ENCODE peak calls at places on chromosomes 5 and 9, in five cellular contexts. One of them, this sample, is unnamed.

GRCh38 chr5:164191240-164191639 is 685.8 kb downstream of the MAT2B start:
- DNase-seq in heart right ventricle: peak; percentile 16
- DNase-seq in HS-5: no peak
- DNase-seq in AG08396: peak; percentile 7
- DNase-seq in esophagus squamous epithelium: no peak
- DNase-seq in this sample: peak; percentile 70

GRCh38 chr5:67089200-67089725 is 107.3 kb downstream of the CD180 start:
- DNase-seq in heart right ventricle: no peak
- DNase-seq in HS-5: no peak
- DNase-seq in AG08396: peak; percentile 21
- DNase-seq in esophagus squamous epithelium: no peak
- DNase-seq in this sample: peak; percentile 37

GRCh38 chr9:119284118-119284517 is 85.1 kb downstream of the BRINP1 start:
- DNase-seq in HS-5: no peak
- DNase-seq in AG08396: no peak
- DNase-seq in heart right ventricle: no peak
- DNase-seq in esophagus squamous epithelium: no peak
- DNase-seq in this sample: no peak

GRCh38 chr9:22103650-22104575 is 94.8 kb upstream of the CDKN2B start:
- DNase-seq in AG08396: no peak
- DNase-seq in HS-5: no peak
- DNase-seq in heart right ventricle: no peak
- DNase-seq in esophagus squamous epithelium: no peak
- DNase-seq in this sample: peak; percentile 94

GRCh38 chr5:16579142-16579541 is 37.7 kb downstream of the RETREG1 start:
- DNase-seq in esophagus squamous epithelium: no peak
- DNase-seq in HS-5: no peak
- DNase-seq in AG08396: no peak
- DNase-seq in heart right ventricle: peak; percentile 42
- DNase-seq in this sample: no peak

GRCh38 chr9:134413890-134414731 is 87.9 kb downstream of the RXRA start:
- DNase-seq in HS-5: no peak
- DNase-seq in AG08396: peak; percentile 96
- DNase-seq in heart right ventricle: peak; percentile 76
- DNase-seq in esophagus squamous epithelium: no peak
- DNase-seq in this sample: peak; percentile 89

GRCh38 chr9:137095664-137096517 is 9.1 kb downstream of the MAN1B1 start:
- DNase-seq in AG08396: no peak
- DNase-seq in esophagus squamous epithelium: no peak
- DNase-seq in heart right ventricle: no peak
- DNase-seq in HS-5: no peak
- DNase-seq in this sample: no peak

GRCh38 chr5:72156921-72157320 is 49.6 kb downstream of the MAP1B start:
- DNase-seq in heart right ventricle: no peak
- DNase-seq in AG08396: peak; percentile 62
- DNase-seq in HS-5: peak; percentile 94
- DNase-seq in esophagus squamous epithelium: no peak
- DNase-seq in this sample: peak; percentile 91

GRCh38 chr9:85112376-85112775 is 442.8 kb downstream of the NTRK2 start:
- DNase-seq in heart right ventricle: no peak
- DNase-seq in esophagus squamous epithelium: no peak
- DNase-seq in AG08396: no peak
- DNase-seq in HS-5: no peak
- DNase-seq in this sample: no peak

GRCh38 chr5:37637165-37637845 is 202.5 kb downstream of the GDNF start:
- DNase-seq in esophagus squamous epithelium: no peak
- DNase-seq in AG08396: no peak
- DNase-seq in heart right ventricle: no peak
- DNase-seq in HS-5: peak; percentile 36
- DNase-seq in this sample: peak; percentile 63

GRCh38 chr5:135631356-135631755 is 52.6 kb upstream of the CXCL14 start:
- DNase-seq in esophagus squamous epithelium: no peak
- DNase-seq in HS-5: no peak
- DNase-seq in AG08396: no peak
- DNase-seq in heart right ventricle: no peak
- DNase-seq in this sample: no peak

GRCh38 chr9:16425572-16425971 is 444.9 kb downstream of the BNC2 start:
- DNase-seq in AG08396: no peak
- DNase-seq in heart right ventricle: no peak
- DNase-seq in esophagus squamous epithelium: no peak
- DNase-seq in HS-5: peak; percentile 63
- DNase-seq in this sample: peak; percentile 51

GRCh38 chr9:124285903-124286291 is 28.1 kb downstream of the NEK6 start:
- DNase-seq in AG08396: peak; percentile 88
- DNase-seq in heart right ventricle: no peak
- DNase-seq in HS-5: peak; percentile 82
- DNase-seq in esophagus squamous epithelium: no peak
- DNase-seq in this sample: peak; percentile 98

GRCh38 chr5:65796269-65796668 is 74.3 kb downstream of the NLN start:
- DNase-seq in esophagus squamous epithelium: no peak
- DNase-seq in AG08396: no peak
- DNase-seq in HS-5: peak; percentile 44
- DNase-seq in heart right ventricle: no peak
- DNase-seq in this sample: no peak

GRCh38 chr5:35575578-35575977 is 42.1 kb upstream of the SPEF2 start:
- DNase-seq in HS-5: no peak
- DNase-seq in AG08396: no peak
- DNase-seq in esophagus squamous epithelium: no peak
- DNase-seq in heart right ventricle: no peak
- DNase-seq in this sample: no peak

GRCh38 chr5:16931334-16932110 is 4.6 kb downstream of the MYO10 start:
- DNase-seq in heart right ventricle: no peak
- DNase-seq in HS-5: no peak
- DNase-seq in AG08396: no peak
- DNase-seq in esophagus squamous epithelium: no peak
- DNase-seq in this sample: peak; percentile 41

GRCh38 chr9:95242613-95243012 is 74.9 kb downstream of the FANCC start:
- DNase-seq in AG08396: no peak
- DNase-seq in esophagus squamous epithelium: no peak
- DNase-seq in heart right ventricle: no peak
- DNase-seq in HS-5: no peak
- DNase-seq in this sample: no peak

GRCh38 chr9:27425827-27426716 is 98.0 kb upstream of the IFNK start:
- DNase-seq in heart right ventricle: no peak
- DNase-seq in esophagus squamous epithelium: no peak
- DNase-seq in HS-5: no peak
- DNase-seq in AG08396: no peak
- DNase-seq in this sample: no peak

GRCh38 chr5:96316017-96316416 is 117.0 kb downstream of the PCSK1 start:
- DNase-seq in HS-5: no peak
- DNase-seq in heart right ventricle: no peak
- DNase-seq in esophagus squamous epithelium: no peak
- DNase-seq in AG08396: no peak
- DNase-seq in this sample: no peak

GRCh38 chr9:13791816-13792215 is 512.3 kb upstream of the MPDZ start:
- DNase-seq in HS-5: no peak
- DNase-seq in AG08396: no peak
- DNase-seq in heart right ventricle: no peak
- DNase-seq in esophagus squamous epithelium: no peak
- DNase-seq in this sample: no peak

GRCh38 chr9:131722260-131722659 is 17.6 kb downstream of the RAPGEF1 start:
- DNase-seq in esophagus squamous epithelium: no peak
- DNase-seq in AG08396: no peak
- DNase-seq in heart right ventricle: peak; percentile 58
- DNase-seq in HS-5: no peak
- DNase-seq in this sample: no peak

GRCh38 chr9:101121836-101122399 is 93.4 kb downstream of the PLPPR1 start:
- DNase-seq in heart right ventricle: no peak
- DNase-seq in AG08396: no peak
- DNase-seq in HS-5: no peak
- DNase-seq in esophagus squamous epithelium: no peak
- DNase-seq in this sample: no peak

GRCh38 chr5:127643607-127644006 is 5.3 kb upstream of the CTXN3 start:
- DNase-seq in heart right ventricle: no peak
- DNase-seq in AG08396: no peak
- DNase-seq in HS-5: no peak
- DNase-seq in esophagus squamous epithelium: no peak
- DNase-seq in this sample: no peak

GRCh38 chr5:32848681-32849080 is 137.6 kb downstream of the NPR3 start:
- DNase-seq in esophagus squamous epithelium: no peak
- DNase-seq in AG08396: no peak
- DNase-seq in heart right ventricle: no peak
- DNase-seq in HS-5: no peak
- DNase-seq in this sample: no peak

GRCh38 chr9:35538361-35539234 is 48.7 kb downstream of the RUSC2 start:
- DNase-seq in heart right ventricle: peak; percentile 76
- DNase-seq in esophagus squamous epithelium: no peak
- DNase-seq in AG08396: peak; percentile 83
- DNase-seq in HS-5: no peak
- DNase-seq in this sample: peak; percentile 77

GRCh38 chr9:126957687-126958053 is 43.1 kb downstream of the RALGPS1 start:
- DNase-seq in esophagus squamous epithelium: no peak
- DNase-seq in AG08396: no peak
- DNase-seq in HS-5: peak; percentile 29
- DNase-seq in heart right ventricle: no peak
- DNase-seq in this sample: peak; percentile 38

GRCh38 chr9:101509572-101509971 is 24.1 kb upstream of the RNF20 start:
- DNase-seq in heart right ventricle: no peak
- DNase-seq in AG08396: no peak
- DNase-seq in HS-5: no peak
- DNase-seq in esophagus squamous epithelium: no peak
- DNase-seq in this sample: no peak

GRCh38 chr5:152623951-152624350 is 218.9 kb upstream of the NMUR2 start:
- DNase-seq in AG08396: no peak
- DNase-seq in heart right ventricle: no peak
- DNase-seq in esophagus squamous epithelium: no peak
- DNase-seq in HS-5: no peak
- DNase-seq in this sample: no peak

GRCh38 chr9:13568851-13569618 is 289.5 kb upstream of the MPDZ start:
- DNase-seq in heart right ventricle: peak; percentile 19
- DNase-seq in AG08396: no peak
- DNase-seq in esophagus squamous epithelium: no peak
- DNase-seq in HS-5: no peak
- DNase-seq in this sample: peak; percentile 26

GRCh38 chr9:107491081-107492053 is 1.8 kb upstream of the KLF4 start:
- DNase-seq in AG08396: no peak
- DNase-seq in heart right ventricle: peak; percentile 33
- DNase-seq in esophagus squamous epithelium: no peak
- DNase-seq in HS-5: no peak
- DNase-seq in this sample: no peak

GRCh38 chr5:177086918-177087706 is 397 bp downstream of the FGFR4 start:
- DNase-seq in heart right ventricle: peak; percentile 52
- DNase-seq in esophagus squamous epithelium: no peak
- DNase-seq in HS-5: no peak
- DNase-seq in AG08396: peak; percentile 60
- DNase-seq in this sample: peak; percentile 12

GRCh38 chr9:134592018-134592818 is 49.4 kb upstream of the COL5A1 start:
- DNase-seq in AG08396: peak; percentile 90
- DNase-seq in heart right ventricle: peak; percentile 48
- DNase-seq in HS-5: peak; percentile 47
- DNase-seq in esophagus squamous epithelium: no peak
- DNase-seq in this sample: peak; percentile 95